ENCODE peak calls at places on chromosomes 12 and 14, in seven cellular contexts. X is H9, M is mesenchymal stem cell, H is neuronal stem cell, E is mesendoderm, V is H1, C is trophoblast cell. S is an unnamed sample.

GRCh38 chr14:81432171-81432570 is 32.0 kb upstream of the STON2 start:
- DNase-seq in X (no peak), M (no peak), H (no peak), E (no peak), V (no peak), C (no peak), S (no peak)

GRCh38 chr12:109273354-109273753 is 35.7 kb downstream of the FOXN4 start:
- DNase-seq in X (peak; percentile 85), M (no peak), H (no peak), E (peak; percentile 46), V (no peak), C (no peak), S (no peak)

GRCh38 chr12:106585862-106586534 is 3.2 kb downstream of the RFX4 start:
- DNase-seq in X (peak; percentile 75), M (peak; percentile 3), H (peak; percentile 64), E (peak; percentile 77), V (no peak), C (no peak), S (no peak)

GRCh38 chr14:103711516-103712431 is 3.5 kb downstream of the XRCC3 start:
- DNase-seq in X (no peak), M (no peak), H (no peak), E (no peak), V (no peak), C (no peak), S (no peak)

GRCh38 chr14:68979722-68980552 is 835 bp upstream of the ACTN1 start:
- DNase-seq in X (peak; percentile 79), M (peak; percentile 51), H (peak; percentile 48), E (peak; percentile 89), V (no peak), C (peak; percentile 57), S (peak; percentile 63)

GRCh38 chr14:78595797-78596196 is 425.6 kb downstream of the NRXN3 start:
- DNase-seq in X (peak; percentile 40), M (no peak), H (peak; percentile 5), E (peak; percentile 47), V (no peak), C (no peak), S (no peak)

GRCh38 chr12:110102255-110102654 is 21.9 kb upstream of the IFT81 start:
- DNase-seq in X (peak; percentile 98), M (peak; percentile 75), H (no peak), E (peak; percentile 99), V (peak; percentile 69), C (peak; percentile 46), S (peak; percentile 64)

GRCh38 chr12:16350682-16351081 is 3.2 kb downstream of the MGST1 start:
- DNase-seq in X (no peak), M (peak; percentile 80), H (peak; percentile 32), E (peak; percentile 14), V (no peak), C (peak; percentile 83), S (peak; percentile 97)

GRCh38 chr12:109192358-109192757 is 76.0 kb downstream of the ACACB start:
- DNase-seq in X (no peak), M (peak; percentile 3), H (no peak), E (no peak), V (no peak), C (peak; percentile 37), S (peak; percentile 64)

GRCh38 chr12:117100251-117100650 is 1.0 kb upstream of the TESC start:
- DNase-seq in X (no peak), M (peak; percentile 26), H (peak; percentile 24), E (no peak), V (no peak), C (peak; percentile 15), S (peak; percentile 16)
- H3K4ac ChIP-seq in X (no peak overlapping the region), M (no peak overlapping the region), H (no peak overlapping the region), E (no peak overlapping the region), V (no peak overlapping the region), C (no peak overlapping the region), S (no peak overlapping the region)

GRCh38 chr14:101064718-101065117 is 161.2 kb upstream of the RTL1 start:
- DNase-seq in X (no peak), M (no peak), H (no peak), E (no peak), V (no peak), C (no peak), S (no peak)

GRCh38 chr14:101065246-101065645 is 161.7 kb upstream of the RTL1 start:
- DNase-seq in X (no peak), M (no peak), H (no peak), E (no peak), V (no peak), C (no peak), S (no peak)

GRCh38 chr14:101064121-101064661 is 160.7 kb upstream of the RTL1 start:
- DNase-seq in X (no peak), M (no peak), H (no peak), E (no peak), V (no peak), C (no peak), S (no peak)

GRCh38 chr14:101066826-101067508 is 163.4 kb upstream of the RTL1 start:
- DNase-seq in X (peak; percentile 10), M (no peak), H (no peak), E (no peak), V (no peak), C (no peak), S (no peak)

DNA sequence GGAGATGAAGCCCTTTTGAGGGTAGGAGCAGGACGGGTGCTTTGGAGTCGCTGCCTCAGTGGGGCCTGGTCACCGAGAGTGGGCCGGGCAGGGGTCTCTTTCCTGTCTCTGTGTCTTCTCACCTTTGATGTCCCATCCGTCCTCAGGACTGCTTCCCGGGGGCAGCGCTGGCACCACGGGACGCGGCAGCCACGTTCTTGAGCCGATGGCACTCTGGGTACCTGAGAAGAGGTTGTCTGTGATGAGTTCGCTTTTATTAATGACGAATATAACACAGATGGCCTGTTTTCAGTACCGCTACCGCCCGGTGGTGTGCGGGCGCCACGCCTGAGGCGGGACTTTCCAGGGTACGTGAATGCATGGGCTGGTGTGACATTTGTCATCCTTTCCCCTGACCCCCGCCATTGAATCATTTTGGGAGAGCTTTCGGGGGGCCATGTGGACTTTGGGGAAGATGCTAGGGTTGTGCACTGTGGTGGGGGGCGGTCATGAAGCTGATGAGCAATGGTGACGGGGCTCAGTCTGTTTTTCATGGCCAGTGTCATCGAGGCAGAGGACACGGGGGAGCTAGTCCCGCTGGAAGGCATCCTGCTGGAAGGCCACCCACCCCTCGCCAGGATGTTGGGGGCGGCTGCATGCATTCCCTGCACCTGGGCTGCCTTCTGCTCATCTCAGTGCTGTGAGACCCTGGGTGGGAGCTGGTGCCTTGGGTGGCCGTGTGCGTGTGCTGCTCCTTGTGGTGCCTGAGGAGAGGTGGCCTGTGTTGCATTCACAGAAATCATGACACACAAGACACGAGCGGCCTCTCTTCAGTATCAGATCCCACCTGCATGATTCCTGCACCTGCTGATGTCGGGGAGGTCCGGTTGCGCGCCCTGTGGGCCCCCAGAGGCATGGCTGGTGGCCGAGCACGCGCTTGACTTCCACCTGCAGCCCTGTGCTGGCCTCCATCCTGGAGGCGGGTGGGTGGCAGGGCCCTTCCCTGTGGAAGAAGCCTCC is 162.5 kb upstream of the RTL1 start:
- DNase-seq in X (no peak), M (no peak), H (no peak), E (no peak), V (no peak), C (no peak), S (no peak)
- H3K4ac ChIP-seq in X (no peak overlapping the region), M (no peak overlapping the region), H (no peak overlapping the region), E (no peak overlapping the region), V (no peak overlapping the region), C (no peak overlapping the region), S (no peak overlapping the region)

GRCh38 chr14:65187421-65188049 is 85.2 kb upstream of the MAX start:
- DNase-seq in X (peak; percentile 62), M (no peak), H (no peak), E (no peak), V (peak; percentile 27), C (no peak), S (no peak)
- H3K4ac ChIP-seq in X (no peak overlapping the region), M (no peak overlapping the region), H (no peak overlapping the region), E (no peak overlapping the region), V (no peak overlapping the region), C (no peak overlapping the region), S (no peak overlapping the region)

GRCh38 chr12:86526060-86526595 is 269.9 kb upstream of the MGAT4C start:
- DNase-seq in X (no peak), M (no peak), H (no peak), E (no peak), V (no peak), C (no peak), S (no peak)

GRCh38 chr12:86530996-86531655 is 274.9 kb upstream of the MGAT4C start:
- DNase-seq in X (no peak), M (no peak), H (no peak), E (no peak), V (no peak), C (peak; percentile 37), S (no peak)
- H3K4ac ChIP-seq in X (no peak overlapping the region), M (no peak overlapping the region), H (no peak overlapping the region), E (no peak overlapping the region), V (no peak overlapping the region), C (no peak overlapping the region), S (no peak overlapping the region)